ENCODE peak calls at places on chromosomes 13 and 19, in nine cellular contexts. One of them, this sample, is unnamed.

GRCh38 chr19:54460230-54461005 is 3.2 kb downstream of the LENG9 start:
- DNase-seq in T-cell: no peak
- DNase-seq in GM06990: no peak
- DNase-seq in fibroblast of lung: no peak
- DNase-seq in activated naive CD8-positive, alpha-beta T cell treated with anti-CD3 and anti-CD28 coated beads, Interleukin-2, amount 50 U/mL, for 24 hours: no peak
- DNase-seq in progenitor cell of endocrine pancreas: no peak
- DNase-seq in amniotic epithelial cell: no peak
- DNase-seq in LHCN-M2: no peak
- DNase-seq in transverse colon: no peak
- DNase-seq in this sample: no peak

GRCh38 chr13:45046445-45046844 is 57.1 kb downstream of the GPALPP1 start:
- DNase-seq in fibroblast of lung: no peak
- DNase-seq in GM06990: no peak
- DNase-seq in progenitor cell of endocrine pancreas: no peak
- DNase-seq in transverse colon: no peak
- DNase-seq in activated naive CD8-positive, alpha-beta T cell treated with anti-CD3 and anti-CD28 coated beads, Interleukin-2, amount 50 U/mL, for 24 hours: no peak
- DNase-seq in amniotic epithelial cell: no peak
- DNase-seq in LHCN-M2: no peak
- DNase-seq in T-cell: no peak
- DNase-seq in this sample: no peak

GRCh38 chr13:71240906-71241305 is 626.1 kb downstream of the DACH1 start:
- DNase-seq in progenitor cell of endocrine pancreas: no peak
- DNase-seq in LHCN-M2: no peak
- DNase-seq in amniotic epithelial cell: peak; percentile 15
- DNase-seq in GM06990: no peak
- DNase-seq in T-cell: no peak
- DNase-seq in activated naive CD8-positive, alpha-beta T cell treated with anti-CD3 and anti-CD28 coated beads, Interleukin-2, amount 50 U/mL, for 24 hours: no peak
- DNase-seq in fibroblast of lung: peak; percentile 59
- DNase-seq in transverse colon: no peak
- DNase-seq in this sample: peak; percentile 1

GRCh38 chr13:98482476-98483444 is 94.1 kb downstream of the STK24 start:
- DNase-seq in amniotic epithelial cell: peak; percentile 87
- DNase-seq in GM06990: peak; percentile 46
- DNase-seq in LHCN-M2: peak; percentile 88
- DNase-seq in fibroblast of lung: peak; percentile 92
- DNase-seq in transverse colon: peak; percentile 71
- DNase-seq in activated naive CD8-positive, alpha-beta T cell treated with anti-CD3 and anti-CD28 coated beads, Interleukin-2, amount 50 U/mL, for 24 hours: peak; percentile 25
- DNase-seq in progenitor cell of endocrine pancreas: no peak
- DNase-seq in T-cell: no peak
- DNase-seq in this sample: peak; percentile 20

GRCh38 chr19:38723606-38724379 is 20.5 kb downstream of the CAPN12 start:
- DNase-seq in amniotic epithelial cell: no peak
- DNase-seq in transverse colon: no peak
- DNase-seq in T-cell: no peak
- DNase-seq in fibroblast of lung: no peak
- DNase-seq in progenitor cell of endocrine pancreas: no peak
- DNase-seq in GM06990: no peak
- DNase-seq in LHCN-M2: no peak
- DNase-seq in activated naive CD8-positive, alpha-beta T cell treated with anti-CD3 and anti-CD28 coated beads, Interleukin-2, amount 50 U/mL, for 24 hours: no peak
- DNase-seq in this sample: no peak

GRCh38 chr19:43148233-43148632 is 38.1 kb downstream of the PSG5 start:
- DNase-seq in T-cell: no peak
- DNase-seq in activated naive CD8-positive, alpha-beta T cell treated with anti-CD3 and anti-CD28 coated beads, Interleukin-2, amount 50 U/mL, for 24 hours: no peak
- DNase-seq in progenitor cell of endocrine pancreas: no peak
- DNase-seq in LHCN-M2: peak; percentile 57
- DNase-seq in fibroblast of lung: peak; percentile 71
- DNase-seq in transverse colon: no peak
- DNase-seq in amniotic epithelial cell: peak; percentile 83
- DNase-seq in GM06990: no peak
- DNase-seq in this sample: no peak

GRCh38 chr13:85108356-85108755 is 690.9 kb downstream of the SLITRK6 start:
- DNase-seq in activated naive CD8-positive, alpha-beta T cell treated with anti-CD3 and anti-CD28 coated beads, Interleukin-2, amount 50 U/mL, for 24 hours: no peak
- DNase-seq in fibroblast of lung: no peak
- DNase-seq in progenitor cell of endocrine pancreas: no peak
- DNase-seq in T-cell: no peak
- DNase-seq in GM06990: peak; percentile 0
- DNase-seq in amniotic epithelial cell: no peak
- DNase-seq in transverse colon: no peak
- DNase-seq in LHCN-M2: no peak
- DNase-seq in this sample: no peak

GRCh38 chr13:35675651-35676050 is 199.2 kb upstream of the MAB21L1 start:
- DNase-seq in amniotic epithelial cell: no peak
- DNase-seq in transverse colon: no peak
- DNase-seq in activated naive CD8-positive, alpha-beta T cell treated with anti-CD3 and anti-CD28 coated beads, Interleukin-2, amount 50 U/mL, for 24 hours: no peak
- DNase-seq in progenitor cell of endocrine pancreas: no peak
- DNase-seq in LHCN-M2: no peak
- DNase-seq in T-cell: no peak
- DNase-seq in GM06990: no peak
- DNase-seq in fibroblast of lung: no peak
- DNase-seq in this sample: no peak